ENCODE peak calls at places on chromosome 1, in seven cellular contexts. O is HCT116, X is fibroblast of lung, A is mammary epithelial cell, W is endothelial cell of umbilical vein, M is keratinocyte, D is H9. V is an unnamed sample.

GRCh38 chr1:76237201-76237600 is 162.7 kb downstream of the ST6GALNAC3 start:
- DNase-seq in O (no peak), X (no peak), A (no peak), W (no peak), M (no peak), D (no peak), V (no peak)

GRCh38 chr1:109639063-109639840 is 16.6 kb upstream of the GSTM4 start:
- DNase-seq in O (no peak), X (no peak), A (no peak), W (no peak), M (no peak), D (peak; percentile 14), V (no peak)

GRCh38 chr1:205978676-205979075 is 24.5 kb downstream of the RAB7B start:
- DNase-seq in O (no peak), X (no peak), A (no peak), W (no peak), M (no peak), D (no peak), V (no peak)

GRCh38 chr1:27496604-27497155 is 6.7 kb upstream of the WASF2 start:
- DNase-seq in O (no peak), X (peak; percentile 39), A (no peak), W (no peak), M (no peak), D (peak; percentile 86), V (peak; percentile 26)

GRCh38 chr1:181778630-181779285 is 282.8 kb downstream of the ZNF648 start:
- DNase-seq in O (no peak), X (peak; percentile 53), A (no peak), W (no peak), M (no peak), D (no peak), V (peak; percentile 38)

GRCh38 chr1:101977266-101977665 is 19.5 kb downstream of the OLFM3 start:
- DNase-seq in O (no peak), X (no peak), A (no peak), W (no peak), M (no peak), D (no peak), V (no peak)

GRCh38 chr1:84940481-84940880 is 47.5 kb upstream of the LPAR3 start:
- DNase-seq in O (no peak), X (peak; percentile 45), A (peak; percentile 35), W (peak; percentile 21), M (no peak), D (no peak), V (peak; percentile 19)

GRCh38 chr1:231159963-231160761 is 1.7 kb upstream of the TRIM67 start:
- DNase-seq in O (no peak), X (no peak), A (no peak), W (no peak), M (no peak), D (no peak), V (no peak)

GRCh38 chr1:228794173-228794572 is 58.9 kb downstream of the RHOU start:
- DNase-seq in O (no peak), X (peak; percentile 40), A (no peak), W (no peak), M (no peak), D (no peak), V (peak; percentile 22)

GRCh38 chr1:232622981-232623380 is 7.0 kb downstream of the SIPA1L2 start:
- DNase-seq in O (no peak), X (no peak), A (no peak), W (no peak), M (no peak), D (peak; percentile 85), V (no peak)

GRCh38 chr1:17094664-17095063 is 24.6 kb downstream of the PADI2 start:
- DNase-seq in O (no peak), X (no peak), A (no peak), W (no peak), M (no peak), D (no peak), V (no peak)

GRCh38 chr1:150221552-150221951 is 14.4 kb downstream of the ANP32E start:
- DNase-seq in O (peak; percentile 7), X (peak; percentile 20), A (no peak), W (no peak), M (no peak), D (no peak), V (no peak)

GRCh38 chr1:181784039-181784683 is 277.4 kb downstream of the ZNF648 start:
- DNase-seq in O (no peak), X (no peak), A (no peak), W (no peak), M (no peak), D (no peak), V (no peak)

GRCh38 chr1:10665930-10666850 is 130.3 kb downstream of the CASZ1 start:
- DNase-seq in O (no peak), X (no peak), A (no peak), W (no peak), M (no peak), D (no peak), V (no peak)

GRCh38 chr1:167000546-167000945 is 11.5 kb downstream of the MAEL start:
- DNase-seq in O (no peak), X (no peak), A (no peak), W (no peak), M (no peak), D (no peak), V (no peak)

GRCh38 chr1:166999500-166999899 is 10.4 kb downstream of the MAEL start:
- DNase-seq in O (no peak), X (peak; percentile 6), A (no peak), W (no peak), M (no peak), D (no peak), V (no peak)

GRCh38 chr1:167003711-167004110 is 14.6 kb downstream of the MAEL start:
- DNase-seq in O (no peak), X (no peak), A (no peak), W (no peak), M (no peak), D (no peak), V (no peak)

GRCh38 chr1:167002354-167002753 is 13.3 kb downstream of the MAEL start:
- DNase-seq in O (no peak), X (no peak), A (no peak), W (no peak), M (no peak), D (no peak), V (no peak)

DNA sequence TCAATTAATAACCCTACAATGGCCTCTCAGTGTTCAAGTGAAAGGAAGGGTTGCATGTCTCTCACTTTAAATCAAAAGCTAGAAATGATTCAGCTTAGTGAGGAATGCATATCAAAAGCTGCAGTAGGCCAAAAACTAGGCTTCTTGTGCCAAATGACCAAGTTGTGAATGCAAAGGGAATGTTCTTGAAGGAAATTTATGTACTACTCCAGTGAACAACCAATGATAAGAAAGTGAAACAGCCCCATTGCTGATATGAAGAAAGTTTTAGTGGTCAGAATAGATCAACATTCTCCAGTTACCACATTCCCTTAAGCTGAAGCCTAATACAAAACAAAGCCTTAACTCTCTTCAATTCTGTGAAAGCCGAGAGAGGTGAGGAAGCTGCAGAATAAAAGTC is 10.0 kb downstream of the MAEL start:
- DNase-seq in O (no peak), X (peak; percentile 85), A (no peak), W (no peak), M (no peak), D (no peak), V (peak; percentile 86)
- H2AFZ ChIP-seq in O (no peak overlapping the region), X (no peak overlapping the region), A (no peak overlapping the region), W (no peak overlapping the region), M (no peak overlapping the region), D (no peak overlapping the region), V (no peak overlapping the region)

GRCh38 chr1:24294757-24295371 is 24.3 kb upstream of the GRHL3 start:
- DNase-seq in O (no peak), X (peak; percentile 71), A (peak; percentile 91), W (peak; percentile 69), M (no peak), D (no peak), V (peak; percentile 69)
- TF ChIP-seq CTCF in O (no peak), X (no peak), A (no peak), W (no peak), M (peak; percentile 9), D (no peak), V (no peak)

GRCh38 chr1:11691302-11691914 is at the start of gene DRAXIN:
- DNase-seq in O (no peak), X (peak; percentile 16), A (peak; percentile 26), W (no peak), M (no peak), D (peak; percentile 88), V (no peak)
- H2AFZ ChIP-seq in O (peak within 1 kb of the TSS; percentile 94), X (no peak within 1 kb of the TSS), A (no peak within 1 kb of the TSS), W (no peak within 1 kb of the TSS), M (no peak within 1 kb of the TSS), D (no peak within 1 kb of the TSS), V (peak within 1 kb of the TSS; percentile 75)

GRCh38 chr1:203638914-203639313 is 12.3 kb downstream of the ATP2B4 start:
- DNase-seq in O (no peak), X (no peak), A (no peak), W (peak; percentile 65), M (no peak), D (no peak), V (no peak)
- TF ChIP-seq CTCF in O (no peak), X (no peak), A (no peak), W (no peak), M (no peak), D (no peak), V (no peak)

GRCh38 chr1:25796807-25797458 is 3.1 kb upstream of the SELENON start:
- DNase-seq in O (peak; percentile 67), X (peak; percentile 67), A (peak; percentile 59), W (peak; percentile 73), M (no peak), D (peak; percentile 86), V (peak; percentile 46)

GRCh38 chr1:25799758-25800537 is at the start of gene SELENON:
- DNase-seq in O (no peak), X (peak; percentile 68), A (no peak), W (peak; percentile 51), M (no peak), D (peak; percentile 90), V (peak; percentile 48)

GRCh38 chr1:25799346-25799720 is 660 bp upstream of the SELENON start:
- DNase-seq in O (no peak), X (no peak), A (no peak), W (no peak), M (no peak), D (no peak), V (no peak)

GRCh38 chr1:25797939-25798338 is 2.1 kb upstream of the SELENON start:
- DNase-seq in O (no peak), X (no peak), A (no peak), W (no peak), M (no peak), D (peak; percentile 84), V (no peak)

DNA sequence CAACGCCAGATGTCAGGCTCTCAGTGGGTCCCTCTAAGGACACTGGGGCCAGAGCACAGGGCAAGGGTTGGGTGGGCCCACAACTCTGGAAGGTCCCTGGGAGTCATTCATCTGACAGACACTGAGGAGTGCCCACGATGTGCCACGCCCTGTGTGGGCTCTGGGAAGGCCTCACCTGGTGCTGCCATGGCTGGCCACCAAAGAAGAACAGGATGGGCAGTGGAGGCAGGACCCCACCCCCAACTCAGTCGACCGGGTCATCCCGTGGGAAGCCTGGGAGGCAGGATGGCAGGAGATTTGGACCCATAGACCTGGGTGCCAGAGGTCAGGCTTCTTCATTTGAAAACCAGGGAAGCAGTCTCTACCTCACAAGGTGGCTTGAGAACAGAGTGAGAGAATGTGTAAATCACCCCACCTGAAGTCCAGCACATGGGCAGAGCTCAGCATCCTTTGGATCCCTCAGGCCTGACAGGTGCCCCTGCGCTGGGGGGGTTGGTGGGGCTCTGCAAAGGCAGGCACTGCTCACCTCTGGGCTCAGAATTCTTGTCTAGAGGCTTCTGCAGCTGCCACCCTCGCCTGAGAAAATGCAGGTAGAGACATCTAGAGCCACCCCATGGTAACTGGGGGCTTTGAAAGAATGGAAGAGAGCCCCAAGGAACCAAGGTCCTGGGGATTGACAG is 1.2 kb upstream of the SELENON start:
- DNase-seq in O (no peak), X (no peak), A (no peak), W (no peak), M (no peak), D (no peak), V (no peak)
- H2AFZ ChIP-seq in O (no peak overlapping the region), X (no peak overlapping the region), A (no peak overlapping the region), W (no peak overlapping the region), M (no peak overlapping the region), D (no peak overlapping the region), V (no peak overlapping the region)

V was measured in astrocyte.